ENCODE peak calls at places on chromosomes 4 and X, in four cellular contexts. One of them, this sample, is unnamed.

GRCh38 chrX:72029473-72030411 is 102.0 kb downstream of the RTL5 start:
- DNase-seq in stomach: no peak
- DNase-seq in sigmoid colon: peak
- DNase-seq in upper lobe of left lung: no peak
- DNase-seq in this sample: no peak

GRCh38 chr4:140326395-140326993 is 47.0 kb upstream of the SCOC start:
- DNase-seq in stomach: no peak
- DNase-seq in sigmoid colon: no peak
- DNase-seq in upper lobe of left lung: no peak
- DNase-seq in this sample: peak

GRCh38 chr4:8409271-8410065 is 31.1 kb downstream of the ACOX3 start:
- DNase-seq in stomach: peak
- DNase-seq in sigmoid colon: peak
- DNase-seq in upper lobe of left lung: peak
- DNase-seq in this sample: peak

GRCh38 chr4:138311771-138312535 is 69.8 kb upstream of the SLC7A11 start:
- DNase-seq in stomach: no peak
- DNase-seq in sigmoid colon: no peak
- DNase-seq in upper lobe of left lung: no peak
- DNase-seq in this sample: no peak

GRCh38 chr4:36640876-36641275 is 359.5 kb downstream of the DTHD1 start:
- DNase-seq in stomach: no peak
- DNase-seq in sigmoid colon: no peak
- DNase-seq in upper lobe of left lung: no peak
- DNase-seq in this sample: no peak

GRCh38 chr4:133694416-133694815 is 507.2 kb downstream of the PABPC4L start:
- DNase-seq in stomach: no peak
- DNase-seq in sigmoid colon: no peak
- DNase-seq in upper lobe of left lung: no peak
- DNase-seq in this sample: no peak

GRCh38 chr4:76488905-76489798 is 54.1 kb downstream of the SHROOM3 start:
- DNase-seq in stomach: no peak
- DNase-seq in sigmoid colon: no peak
- DNase-seq in upper lobe of left lung: no peak
- DNase-seq in this sample: no peak

GRCh38 chr4:74555231-74555630 is 110.3 kb downstream of the AREG start:
- DNase-seq in stomach: no peak
- DNase-seq in sigmoid colon: no peak
- DNase-seq in upper lobe of left lung: no peak
- DNase-seq in this sample: no peak

GRCh38 chr4:31023109-31023508 is 302.9 kb downstream of the PCDH7 start:
- DNase-seq in stomach: no peak
- DNase-seq in sigmoid colon: no peak
- DNase-seq in upper lobe of left lung: no peak
- DNase-seq in this sample: no peak

GRCh38 chr4:54783402-54784110 is 125.8 kb downstream of the KIT start:
- DNase-seq in stomach: peak
- DNase-seq in sigmoid colon: no peak
- DNase-seq in upper lobe of left lung: peak
- DNase-seq in this sample: no peak

GRCh38 chr4:54779797-54780196 is 122.0 kb downstream of the KIT start:
- DNase-seq in stomach: no peak
- DNase-seq in sigmoid colon: no peak
- DNase-seq in upper lobe of left lung: no peak
- DNase-seq in this sample: no peak

GRCh38 chr4:54781771-54782170 is 124.0 kb downstream of the KIT start:
- DNase-seq in stomach: peak
- DNase-seq in sigmoid colon: no peak
- DNase-seq in upper lobe of left lung: no peak
- DNase-seq in this sample: no peak

DNA sequence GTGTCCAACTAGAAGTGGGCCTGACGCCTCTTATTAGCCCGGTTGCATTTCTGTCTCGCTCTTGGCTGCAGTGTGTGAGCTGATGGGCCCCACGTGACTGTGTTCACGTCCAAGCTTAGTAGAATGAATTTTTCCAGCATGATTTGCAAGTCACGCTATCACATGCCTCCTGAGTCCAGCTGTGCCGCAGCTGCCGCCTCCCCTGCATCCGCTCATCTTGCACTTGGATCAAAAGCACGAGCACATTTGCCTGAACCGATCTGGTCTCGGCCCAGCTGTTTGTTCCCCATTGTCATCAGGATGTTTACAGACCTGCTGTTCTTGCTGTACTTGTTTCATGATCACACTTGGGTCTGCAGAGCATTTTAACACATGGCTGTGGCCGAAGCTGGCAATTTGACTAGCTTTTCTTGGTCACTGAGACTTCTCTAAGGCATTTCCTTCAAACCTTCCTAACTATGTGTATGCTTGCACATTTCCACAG is 126.5 kb downstream of the KIT start:
- DNase-seq in stomach: peak
- DNase-seq in sigmoid colon: peak
- DNase-seq in upper lobe of left lung: peak
- DNase-seq in this sample: peak
- TF ChIP-seq EP300 in stomach: no peak
- TF ChIP-seq EP300 in sigmoid colon: no peak
- TF ChIP-seq EP300 in upper lobe of left lung: no peak
- TF ChIP-seq EP300 in this sample: no peak

DNA sequence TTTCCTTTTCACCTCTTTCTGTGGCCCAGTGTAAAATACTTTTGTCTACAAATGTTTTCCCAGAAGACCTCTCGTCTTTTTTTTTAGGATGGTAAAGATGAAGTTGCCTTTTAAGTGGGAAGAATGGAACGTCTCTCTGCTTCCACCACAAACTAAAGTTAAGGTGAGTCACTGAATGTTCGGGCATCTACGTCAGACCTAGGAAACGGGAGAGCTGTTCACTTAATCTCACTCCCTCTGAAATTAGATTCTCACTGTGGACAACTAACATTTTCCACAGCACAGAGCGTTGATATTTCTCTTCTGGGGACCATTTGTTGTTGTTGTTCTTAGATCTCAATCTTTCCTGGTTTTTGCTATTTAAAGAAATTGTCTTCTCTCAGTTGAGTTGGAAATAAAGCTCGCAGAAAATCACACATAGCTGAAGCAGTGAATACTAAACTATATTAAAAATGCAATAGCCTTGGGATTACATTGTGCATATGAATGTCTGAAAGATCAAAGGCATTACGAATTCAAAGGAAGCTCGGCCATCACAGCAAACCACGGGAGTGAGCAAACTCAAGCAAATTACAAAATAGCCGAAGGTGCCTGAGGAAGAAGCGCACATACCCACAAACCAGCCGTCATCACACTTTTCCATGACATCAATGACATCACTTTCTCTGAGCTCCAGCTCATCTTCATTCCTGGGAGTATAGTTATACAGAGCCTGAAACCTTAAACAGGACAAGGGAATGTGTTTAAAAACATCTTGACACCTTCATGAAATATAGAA is 53.9 kb upstream of the PDLIM3 start:
- DNase-seq in stomach: no peak
- DNase-seq in sigmoid colon: no peak
- DNase-seq in upper lobe of left lung: no peak
- DNase-seq in this sample: no peak
- H3K27ac ChIP-seq in stomach: no peak
- H3K27ac ChIP-seq in sigmoid colon: peak
- H3K27ac ChIP-seq in upper lobe of left lung: no peak
- H3K27ac ChIP-seq in this sample: no peak

DNA sequence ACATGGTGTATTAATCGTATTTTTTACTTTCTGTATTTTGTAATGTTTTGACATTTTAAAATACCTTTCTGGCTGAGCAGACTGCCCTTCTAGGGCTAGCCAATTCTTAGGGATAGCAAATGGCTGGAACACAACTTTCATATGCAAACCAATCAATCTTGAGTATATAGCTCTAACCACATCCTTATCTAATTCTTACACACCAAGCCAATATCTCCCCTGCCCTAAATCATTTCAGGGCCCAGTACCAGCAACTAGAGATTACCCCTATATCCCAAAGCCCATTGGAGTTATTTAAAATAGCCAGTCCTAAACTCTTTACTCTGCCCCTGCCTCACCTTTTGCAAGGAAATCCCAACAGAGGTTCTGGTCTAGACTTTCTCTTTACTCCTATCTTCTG is 58.3 kb downstream of the INTS12 start:
- DNase-seq in stomach: no peak
- DNase-seq in sigmoid colon: no peak
- DNase-seq in upper lobe of left lung: no peak
- DNase-seq in this sample: no peak
- TF ChIP-seq POLR2AphosphoS5 in stomach: no peak
- TF ChIP-seq POLR2AphosphoS5 in sigmoid colon: no peak
- TF ChIP-seq POLR2AphosphoS5 in upper lobe of left lung: no peak
- TF ChIP-seq POLR2AphosphoS5 in this sample: no peak

GRCh38 chr4:87003266-87003665 is 68.5 kb downstream of the AFF1 start:
- DNase-seq in stomach: no peak
- DNase-seq in sigmoid colon: no peak
- DNase-seq in upper lobe of left lung: no peak
- DNase-seq in this sample: no peak
- TF ChIP-seq EP300 in stomach: no peak
- TF ChIP-seq EP300 in sigmoid colon: no peak
- TF ChIP-seq EP300 in upper lobe of left lung: no peak
- TF ChIP-seq EP300 in this sample: no peak

GRCh38 chrX:15789979-15790765 is at the start of gene ZRSR2:
- DNase-seq in stomach: peak
- DNase-seq in sigmoid colon: peak
- DNase-seq in upper lobe of left lung: peak
- DNase-seq in this sample: peak
- H3K27ac ChIP-seq in stomach: peak
- H3K27ac ChIP-seq in sigmoid colon: peak
- H3K27ac ChIP-seq in upper lobe of left lung: peak
- H3K27ac ChIP-seq in this sample: peak

GRCh38 chrX:107118322-107119147 is at the start of gene RBM41:
- DNase-seq in stomach: peak
- DNase-seq in sigmoid colon: peak
- DNase-seq in upper lobe of left lung: peak
- DNase-seq in this sample: peak
- TF ChIP-seq POLR2AphosphoS5 in stomach: peak
- TF ChIP-seq POLR2AphosphoS5 in sigmoid colon: no peak
- TF ChIP-seq POLR2AphosphoS5 in upper lobe of left lung: no peak
- TF ChIP-seq POLR2AphosphoS5 in this sample: no peak

GRCh38 chr4:177292171-177292570 is 17.5 kb upstream of the NEIL3 start:
- DNase-seq in stomach: no peak
- DNase-seq in sigmoid colon: no peak
- DNase-seq in upper lobe of left lung: no peak
- DNase-seq in this sample: no peak
- TF ChIP-seq EP300 in stomach: no peak
- TF ChIP-seq EP300 in sigmoid colon: no peak
- TF ChIP-seq EP300 in upper lobe of left lung: no peak
- TF ChIP-seq EP300 in this sample: no peak

DNA sequence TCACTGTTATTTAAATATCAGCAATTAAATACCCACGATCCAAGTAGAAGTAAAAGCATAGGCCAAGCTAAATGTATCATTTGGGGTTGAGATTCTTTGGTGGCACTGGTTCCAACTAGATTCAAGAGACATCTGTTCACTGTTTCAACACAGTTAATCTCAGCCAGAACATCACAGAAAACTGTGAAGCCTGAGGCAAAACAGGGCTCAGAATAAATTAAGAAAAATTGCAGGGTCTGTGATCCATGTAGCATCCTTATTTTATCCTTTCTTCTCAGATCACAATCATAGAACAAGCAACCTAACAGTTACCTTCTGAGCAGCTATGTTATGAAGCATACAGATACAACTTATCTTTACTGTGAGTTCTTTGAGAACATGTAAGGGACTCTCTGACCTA is 23.7 kb downstream of the YTHDC1 start:
- DNase-seq in stomach: no peak
- DNase-seq in sigmoid colon: no peak
- DNase-seq in upper lobe of left lung: no peak
- DNase-seq in this sample: no peak
- H3K27ac ChIP-seq in stomach: no peak
- H3K27ac ChIP-seq in sigmoid colon: no peak
- H3K27ac ChIP-seq in upper lobe of left lung: no peak
- H3K27ac ChIP-seq in this sample: no peak